ENCODE peak calls at places on chromosomes 12 and 14, in eight cellular contexts. One of them, this sample, is unnamed.

GRCh38 chr14:87745507-87746118 is 247.4 kb downstream of the GALC start:
- DNase-seq in adrenal gland: peak; percentile 60
- DNase-seq in left ventricle myocardium inferior: no peak
- DNase-seq in RWPE2: no peak
- DNase-seq in K562: peak; percentile 17
- DNase-seq in stomach: no peak
- DNase-seq in cardiac muscle cell: peak; percentile 40
- DNase-seq in body of pancreas: peak; percentile 25
- DNase-seq in this sample: peak; percentile 59

GRCh38 chr14:68775614-68776126 is 17.2 kb downstream of the ZFP36L1 start:
- DNase-seq in adrenal gland: no peak
- DNase-seq in left ventricle myocardium inferior: no peak
- DNase-seq in RWPE2: no peak
- DNase-seq in K562: no peak
- DNase-seq in stomach: peak; percentile 17
- DNase-seq in cardiac muscle cell: no peak
- DNase-seq in body of pancreas: no peak
- DNase-seq in this sample: no peak

GRCh38 chr12:116924558-116925453 is 14.1 kb downstream of the FBXW8 start:
- DNase-seq in adrenal gland: peak; percentile 12
- DNase-seq in left ventricle myocardium inferior: no peak
- DNase-seq in RWPE2: no peak
- DNase-seq in K562: no peak
- DNase-seq in stomach: no peak
- DNase-seq in cardiac muscle cell: peak; percentile 57
- DNase-seq in body of pancreas: no peak
- DNase-seq in this sample: no peak

GRCh38 chr12:6424848-6425247 is 19.9 kb upstream of the CD27 start:
- DNase-seq in adrenal gland: no peak
- DNase-seq in left ventricle myocardium inferior: no peak
- DNase-seq in RWPE2: no peak
- DNase-seq in K562: peak; percentile 54
- DNase-seq in stomach: peak; percentile 17
- DNase-seq in cardiac muscle cell: no peak
- DNase-seq in body of pancreas: no peak
- DNase-seq in this sample: no peak

GRCh38 chr14:56244138-56244789 is 126.1 kb downstream of the PELI2 start:
- DNase-seq in adrenal gland: no peak
- DNase-seq in left ventricle myocardium inferior: no peak
- DNase-seq in RWPE2: no peak
- DNase-seq in K562: no peak
- DNase-seq in stomach: no peak
- DNase-seq in cardiac muscle cell: peak; percentile 79
- DNase-seq in body of pancreas: no peak
- DNase-seq in this sample: no peak

GRCh38 chr14:61221906-61222305 is 59.2 kb downstream of the TMEM30B start:
- DNase-seq in adrenal gland: no peak
- DNase-seq in left ventricle myocardium inferior: no peak
- DNase-seq in RWPE2: no peak
- DNase-seq in K562: no peak
- DNase-seq in stomach: no peak
- DNase-seq in cardiac muscle cell: no peak
- DNase-seq in body of pancreas: no peak
- DNase-seq in this sample: no peak

GRCh38 chr14:84927096-84927910 is 602.6 kb upstream of the FLRT2 start:
- DNase-seq in adrenal gland: no peak
- DNase-seq in left ventricle myocardium inferior: no peak
- DNase-seq in RWPE2: no peak
- DNase-seq in K562: no peak
- DNase-seq in stomach: no peak
- DNase-seq in cardiac muscle cell: peak; percentile 25
- DNase-seq in body of pancreas: no peak
- DNase-seq in this sample: no peak

GRCh38 chr12:3537916-3538690 is 47.1 kb downstream of the PRMT8 start:
- DNase-seq in adrenal gland: no peak
- DNase-seq in left ventricle myocardium inferior: no peak
- DNase-seq in RWPE2: no peak
- DNase-seq in K562: no peak
- DNase-seq in stomach: no peak
- DNase-seq in cardiac muscle cell: no peak
- DNase-seq in body of pancreas: no peak
- DNase-seq in this sample: no peak

GRCh38 chr14:64844272-64844671 is 35.4 kb downstream of the SPTB start:
- DNase-seq in adrenal gland: no peak
- DNase-seq in left ventricle myocardium inferior: no peak
- DNase-seq in RWPE2: no peak
- DNase-seq in K562: no peak
- DNase-seq in stomach: no peak
- DNase-seq in cardiac muscle cell: no peak
- DNase-seq in body of pancreas: no peak
- DNase-seq in this sample: no peak

GRCh38 chr12:131347732-131348131 is 363.2 kb upstream of the SFSWAP start:
- DNase-seq in adrenal gland: no peak
- DNase-seq in left ventricle myocardium inferior: no peak
- DNase-seq in RWPE2: no peak
- DNase-seq in K562: no peak
- DNase-seq in stomach: no peak
- DNase-seq in cardiac muscle cell: no peak
- DNase-seq in body of pancreas: no peak
- DNase-seq in this sample: no peak

GRCh38 chr12:115102450-115102849 is 418.5 kb upstream of the TBX3 start:
- DNase-seq in adrenal gland: no peak
- DNase-seq in left ventricle myocardium inferior: no peak
- DNase-seq in RWPE2: no peak
- DNase-seq in K562: no peak
- DNase-seq in stomach: no peak
- DNase-seq in cardiac muscle cell: no peak
- DNase-seq in body of pancreas: no peak
- DNase-seq in this sample: no peak

GRCh38 chr12:62292761-62293446 is 32.7 kb downstream of the USP15 start:
- DNase-seq in adrenal gland: no peak
- DNase-seq in left ventricle myocardium inferior: no peak
- DNase-seq in RWPE2: no peak
- DNase-seq in K562: no peak
- DNase-seq in stomach: no peak
- DNase-seq in cardiac muscle cell: peak; percentile 23
- DNase-seq in body of pancreas: no peak
- DNase-seq in this sample: no peak

GRCh38 chr14:52792097-52792415 is 649 bp upstream of the GNPNAT1 start:
- DNase-seq in adrenal gland: no peak
- DNase-seq in left ventricle myocardium inferior: no peak
- DNase-seq in RWPE2: no peak
- DNase-seq in K562: no peak
- DNase-seq in stomach: no peak
- DNase-seq in cardiac muscle cell: no peak
- DNase-seq in body of pancreas: no peak
- DNase-seq in this sample: peak; percentile 5

GRCh38 chr12:11730299-11731041 is 81.0 kb downstream of the ETV6 start:
- DNase-seq in adrenal gland: no peak
- DNase-seq in left ventricle myocardium inferior: no peak
- DNase-seq in RWPE2: no peak
- DNase-seq in K562: no peak
- DNase-seq in stomach: peak; percentile 84
- DNase-seq in cardiac muscle cell: no peak
- DNase-seq in body of pancreas: peak; percentile 93
- DNase-seq in this sample: peak; percentile 75

GRCh38 chr12:116159175-116159574 is 118.3 kb downstream of the MED13L start:
- DNase-seq in adrenal gland: peak; percentile 29
- DNase-seq in left ventricle myocardium inferior: no peak
- DNase-seq in RWPE2: no peak
- DNase-seq in K562: no peak
- DNase-seq in stomach: no peak
- DNase-seq in cardiac muscle cell: peak; percentile 83
- DNase-seq in body of pancreas: no peak
- DNase-seq in this sample: no peak

GRCh38 chr12:95808146-95808545 is 17.6 kb upstream of the NTN4 start:
- DNase-seq in adrenal gland: no peak
- DNase-seq in left ventricle myocardium inferior: no peak
- DNase-seq in RWPE2: no peak
- DNase-seq in K562: no peak
- DNase-seq in stomach: no peak
- DNase-seq in cardiac muscle cell: no peak
- DNase-seq in body of pancreas: no peak
- DNase-seq in this sample: no peak
- H3K4me1 ChIP-seq in adrenal gland: no peaks in the 10 kb centered on the region
- H3K4me1 ChIP-seq in left ventricle myocardium inferior: peaks cover 6% of the 10 kb centered on the region
- H3K4me1 ChIP-seq in RWPE2: peaks cover 48% of the 10 kb centered on the region
- H3K4me1 ChIP-seq in K562: no peaks in the 10 kb centered on the region
- H3K4me1 ChIP-seq in stomach: no peaks in the 10 kb centered on the region
- H3K4me1 ChIP-seq in cardiac muscle cell: no peaks in the 10 kb centered on the region
- H3K4me1 ChIP-seq in body of pancreas: peaks cover 18% of the 10 kb centered on the region
- H3K4me1 ChIP-seq in this sample: peaks cover 32% of the 10 kb centered on the region

GRCh38 chr12:56602239-56602638 is 27.9 kb downstream of the BAZ2A start:
- DNase-seq in adrenal gland: no peak
- DNase-seq in left ventricle myocardium inferior: no peak
- DNase-seq in RWPE2: no peak
- DNase-seq in K562: no peak
- DNase-seq in stomach: no peak
- DNase-seq in cardiac muscle cell: peak; percentile 30
- DNase-seq in body of pancreas: no peak
- DNase-seq in this sample: no peak

GRCh38 chr12:56599041-56599440 is 31.1 kb downstream of the BAZ2A start:
- DNase-seq in adrenal gland: no peak
- DNase-seq in left ventricle myocardium inferior: no peak
- DNase-seq in RWPE2: no peak
- DNase-seq in K562: no peak
- DNase-seq in stomach: no peak
- DNase-seq in cardiac muscle cell: no peak
- DNase-seq in body of pancreas: no peak
- DNase-seq in this sample: no peak

GRCh38 chr12:56599797-56600196 is 30.3 kb downstream of the BAZ2A start:
- DNase-seq in adrenal gland: no peak
- DNase-seq in left ventricle myocardium inferior: no peak
- DNase-seq in RWPE2: no peak
- DNase-seq in K562: no peak
- DNase-seq in stomach: no peak
- DNase-seq in cardiac muscle cell: no peak
- DNase-seq in body of pancreas: no peak
- DNase-seq in this sample: no peak

GRCh38 chr12:56600753-56601152 is 29.4 kb downstream of the BAZ2A start:
- DNase-seq in adrenal gland: no peak
- DNase-seq in left ventricle myocardium inferior: no peak
- DNase-seq in RWPE2: no peak
- DNase-seq in K562: no peak
- DNase-seq in stomach: no peak
- DNase-seq in cardiac muscle cell: no peak
- DNase-seq in body of pancreas: no peak
- DNase-seq in this sample: no peak

DNA sequence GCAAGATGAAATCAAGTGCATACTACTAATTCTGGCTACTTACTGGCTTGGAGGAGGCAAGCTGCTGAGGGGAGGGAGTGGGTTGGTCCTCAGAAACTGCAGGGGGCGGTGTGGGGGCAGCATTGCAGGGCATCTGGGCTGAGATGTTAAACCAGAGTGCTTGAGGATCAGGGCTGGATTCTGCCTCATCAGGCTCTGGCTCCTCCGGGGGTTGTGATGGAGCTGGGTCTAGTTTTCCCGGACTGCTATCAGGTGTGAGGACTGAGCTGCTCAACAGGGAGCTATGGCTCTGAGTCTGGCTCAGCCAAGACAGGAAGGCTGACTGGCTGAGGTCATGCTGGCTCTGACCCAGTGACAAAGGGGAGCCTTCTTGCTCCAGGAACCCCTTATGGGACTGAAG is 28.6 kb downstream of the BAZ2A start:
- DNase-seq in adrenal gland: peak; percentile 16
- DNase-seq in left ventricle myocardium inferior: no peak
- DNase-seq in RWPE2: no peak
- DNase-seq in K562: peak; percentile 41
- DNase-seq in stomach: no peak
- DNase-seq in cardiac muscle cell: no peak
- DNase-seq in body of pancreas: no peak
- DNase-seq in this sample: peak; percentile 50
- TF ChIP-seq CTCF in adrenal gland: no peak
- TF ChIP-seq CTCF in left ventricle myocardium inferior: no peak
- TF ChIP-seq CTCF in RWPE2: no peak
- TF ChIP-seq CTCF in K562: peak; percentile 47
- TF ChIP-seq CTCF in stomach: no peak
- TF ChIP-seq CTCF in cardiac muscle cell: no peak
- TF ChIP-seq CTCF in body of pancreas: no peak
- TF ChIP-seq CTCF in this sample: no peak

DNA sequence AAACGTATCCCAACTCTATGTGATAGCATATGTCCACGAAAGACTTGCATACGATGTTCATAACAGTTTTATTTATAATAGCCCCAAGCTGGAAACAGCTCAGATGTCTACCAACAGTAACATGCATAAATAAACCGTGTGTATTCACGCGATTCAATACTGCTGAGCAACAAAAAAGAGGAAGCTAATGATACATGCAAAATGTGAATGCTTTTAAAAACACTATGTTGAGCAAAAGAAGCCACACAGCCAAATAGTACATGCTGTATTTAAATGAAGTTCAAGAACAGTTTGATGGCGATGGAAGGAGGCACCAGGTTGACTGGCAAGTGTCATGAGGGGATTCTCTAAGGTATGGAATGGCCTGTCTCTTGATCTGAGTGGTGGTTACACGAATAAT is 55.6 kb downstream of the TRIM9 start:
- DNase-seq in adrenal gland: no peak
- DNase-seq in left ventricle myocardium inferior: no peak
- DNase-seq in RWPE2: no peak
- DNase-seq in K562: no peak
- DNase-seq in stomach: no peak
- DNase-seq in cardiac muscle cell: no peak
- DNase-seq in body of pancreas: no peak
- DNase-seq in this sample: no peak
- H3K4me1 ChIP-seq in adrenal gland: no peaks in the 10 kb centered on the region
- H3K4me1 ChIP-seq in left ventricle myocardium inferior: no peaks in the 10 kb centered on the region
- H3K4me1 ChIP-seq in RWPE2: peaks cover 12% of the 10 kb centered on the region
- H3K4me1 ChIP-seq in K562: no peaks in the 10 kb centered on the region
- H3K4me1 ChIP-seq in stomach: no peaks in the 10 kb centered on the region
- H3K4me1 ChIP-seq in cardiac muscle cell: no peaks in the 10 kb centered on the region
- H3K4me1 ChIP-seq in body of pancreas: no peaks in the 10 kb centered on the region
- H3K4me1 ChIP-seq in this sample: peaks cover 26% of the 10 kb centered on the region

GRCh38 chr12:107891967-107892366 is 117.5 kb downstream of the ASCL4 start:
- DNase-seq in adrenal gland: peak; percentile 30
- DNase-seq in left ventricle myocardium inferior: no peak
- DNase-seq in RWPE2: no peak
- DNase-seq in K562: peak; percentile 32
- DNase-seq in stomach: no peak
- DNase-seq in cardiac muscle cell: peak; percentile 20
- DNase-seq in body of pancreas: no peak
- DNase-seq in this sample: no peak
- TF ChIP-seq CTCF in adrenal gland: no peak
- TF ChIP-seq CTCF in left ventricle myocardium inferior: no peak
- TF ChIP-seq CTCF in RWPE2: no peak
- TF ChIP-seq CTCF in K562: peak; percentile 73
- TF ChIP-seq CTCF in stomach: no peak
- TF ChIP-seq CTCF in cardiac muscle cell: peak; percentile 28
- TF ChIP-seq CTCF in body of pancreas: no peak
- TF ChIP-seq CTCF in this sample: no peak